ENCODE peak calls at places on chromosome 1, in seven cellular contexts. Z is lung, P is HFF-Myc, F is PC-9, W is RPMI8226, M is NCI-H1694, E is H54. Q is an unnamed sample.

GRCh38 chr1:5921129-5921528 is 71.1 kb downstream of the NPHP4 start:
- DNase-seq in F (no peak), P (no peak), W (no peak), Z (no peak), E (no peak), M (no peak), Q (no peak)

GRCh38 chr1:214862421-214862820 is 220.1 kb upstream of the KCNK2 start:
- DNase-seq in Z (no peak), W (no peak), F (no peak), P (no peak), E (no peak), M (no peak), Q (no peak)

GRCh38 chr1:117258791-117259190 is 48.1 kb upstream of the VTCN1 start:
- DNase-seq in Z (no peak), P (no peak), F (no peak), M (no peak), W (no peak), E (no peak), Q (no peak)

GRCh38 chr1:230978491-230979388 is at the start of the genes ARV1 and TTC13:
- DNase-seq in F (peak), M (peak), Z (peak), P (peak), W (peak), E (peak), Q (peak)

GRCh38 chr1:183783342-183783741 is 21.6 kb upstream of the RGL1 start:
- DNase-seq in Z (no peak), W (no peak), M (no peak), P (no peak), E (no peak), F (no peak), Q (no peak)

GRCh38 chr1:222416001-222416791 is 131.7 kb downstream of the HHIPL2 start:
- DNase-seq in P (no peak), M (no peak), W (no peak), E (no peak), F (no peak), Z (no peak), Q (no peak)

GRCh38 chr1:91725961-91726704 is 159.8 kb downstream of the TGFBR3 start:
- DNase-seq in F (no peak), W (no peak), E (no peak), Z (no peak), M (no peak), P (peak), Q (no peak)

GRCh38 chr1:110668523-110668922 is 6.2 kb downstream of the KCNA3 start:
- DNase-seq in W (no peak), M (no peak), E (no peak), Z (no peak), F (no peak), P (no peak), Q (no peak)

GRCh38 chr1:43274125-43274803 is 4.5 kb downstream of the TMEM125 start:
- DNase-seq in E (peak), W (peak), M (no peak), P (no peak), F (peak), Z (peak), Q (peak)

GRCh38 chr1:205449750-205450443 is 5.9 kb downstream of the BLACAT1 start:
- DNase-seq in W (no peak), M (no peak), E (peak), F (peak), P (no peak), Z (peak), Q (no peak)

GRCh38 chr1:201905234-201905890 is 16.7 kb downstream of the SHISA4 start:
- DNase-seq in Z (no peak), W (no peak), E (no peak), F (no peak), P (no peak), M (no peak), Q (no peak)